ENCODE peak calls at places on chromosomes 16 and 17, in four cellular contexts. L is lower leg skin; K is neural progenitor cell; M is CD4-positive, alpha-beta memory T cell. O is an unnamed sample.

GRCh38 chr16:47713225-47713595 is 252.1 kb downstream of the PHKB start:
- DNase-seq in L (no peak), K (no peak), M (no peak), O (no peak)

GRCh38 chr17:66964083-66964771 is at the start of gene CACNG4:
- DNase-seq in L (no peak), K (peak; percentile 74), M (no peak), O (peak; percentile 67)

GRCh38 chr16:1296688-1297412 is 12.6 kb upstream of the UBE2I start:
- DNase-seq in L (no peak), K (no peak), M (no peak), O (no peak)

GRCh38 chr17:32964541-32964940 is 27.1 kb upstream of the SPACA3 start:
- DNase-seq in L (peak; percentile 7), K (no peak), M (no peak), O (no peak)

GRCh38 chr16:77869997-77870813 is 81.8 kb downstream of the VAT1L start:
- DNase-seq in L (peak; percentile 58), K (no peak), M (no peak), O (peak; percentile 21)

GRCh38 chr16:62711797-62712196 is 675.6 kb upstream of the CDH8 start:
- DNase-seq in L (no peak), K (peak; percentile 15), M (no peak), O (peak; percentile 58)

GRCh38 chr17:61201211-61201610 is 198.4 kb upstream of the TBX2 start:
- DNase-seq in L (no peak), K (no peak), M (no peak), O (no peak)

GRCh38 chr17:16468428-16468992 is 23.5 kb downstream of the LRRC75A start:
- DNase-seq in L (no peak), K (no peak), M (no peak), O (no peak)

GRCh38 chr16:81321039-81321438 is 6.3 kb downstream of the GAN start:
- DNase-seq in L (no peak), K (no peak), M (no peak), O (no peak)

O was measured in GM23338.